ENCODE peak calls at places on chromosomes 11 and 22, in six cellular contexts. P is GF-D8; W is naive thymus-derived CD4-positive, alpha-beta T cell; B is NCI-H1436; T is CD4-positive, alpha-beta T cell; L is ecto neural progenitor cell. Y is an unnamed sample.

GRCh38 chr11:96095884-96096301 is 172.0 kb upstream of the MTMR2 start:
- DNase-seq in P (no peak), W (no peak), B (no peak), T (no peak), L (no peak), Y (no peak)

GRCh38 chr11:43518407-43519165 is 159.9 kb downstream of the TTC17 start:
- DNase-seq in P (no peak), W (no peak), B (no peak), T (no peak), L (no peak), Y (no peak)

GRCh38 chr11:128284634-128285033 is 302.7 kb downstream of the ETS1 start:
- DNase-seq in P (no peak), W (no peak), B (no peak), T (no peak), L (no peak), Y (no peak)

GRCh38 chr22:22812031-22812905 is 75.3 kb upstream of the IGLL5 start:
- DNase-seq in P (no peak), W (no peak), B (no peak), T (no peak), L (no peak), Y (no peak)

GRCh38 chr11:34806875-34807274 is 109.3 kb downstream of the APIP start:
- DNase-seq in P (peak; percentile 37), W (no peak), B (no peak), T (no peak), L (no peak), Y (no peak)

GRCh38 chr11:73185680-73186293 is 32.3 kb upstream of the P2RY2 start:
- DNase-seq in P (peak; percentile 44), W (no peak), B (no peak), T (no peak), L (no peak), Y (no peak)

GRCh38 chr22:23282089-23282501 is 101.8 kb downstream of the BCR start:
- DNase-seq in P (no peak), W (no peak), B (no peak), T (no peak), L (peak; percentile 52), Y (no peak)

GRCh38 chr11:130879836-130880235 is 36.4 kb downstream of the SNX19 start:
- DNase-seq in P (no peak), W (no peak), B (no peak), T (no peak), L (no peak), Y (no peak)

GRCh38 chr22:32309585-32310251 is 47.9 kb upstream of the RFPL3 start:
- DNase-seq in P (no peak), W (no peak), B (no peak), T (no peak), L (peak; percentile 39), Y (no peak)

GRCh38 chr22:36757608-36758220 is 18.2 kb downstream of the IFT27 start:
- DNase-seq in P (peak; percentile 43), W (peak; percentile 32), B (peak; percentile 64), T (peak; percentile 66), L (peak; percentile 87), Y (peak; percentile 10)

GRCh38 chr22:23904855-23905254 is 10.7 kb downstream of the MIF start:
- DNase-seq in P (no peak), W (no peak), B (no peak), T (no peak), L (no peak), Y (no peak)

GRCh38 chr11:130099356-130099755 is 29.7 kb downstream of the APLP2 start:
- DNase-seq in P (no peak), W (no peak), B (no peak), T (no peak), L (no peak), Y (no peak)

GRCh38 chr22:30192427-30192826 is 54.1 kb downstream of the LIF start:
- DNase-seq in P (no peak), W (no peak), B (no peak), T (no peak), L (no peak), Y (no peak)

GRCh38 chr22:45149671-45150070 is 14.1 kb upstream of the NUP50 start:
- DNase-seq in P (no peak), W (no peak), B (no peak), T (no peak), L (no peak), Y (no peak)

GRCh38 chr11:10674991-10675440 is 18.5 kb downstream of the IRAG1 start:
- DNase-seq in P (no peak), W (no peak), B (no peak), T (no peak), L (no peak), Y (no peak)

GRCh38 chr11:76293189-76293631 is 86.9 kb upstream of the WNT11 start:
- DNase-seq in P (no peak), W (no peak), B (no peak), T (no peak), L (no peak), Y (no peak)

GRCh38 chr22:47632646-47633045 is 870.2 kb downstream of the TBC1D22A start:
- DNase-seq in P (no peak), W (no peak), B (no peak), T (no peak), L (peak; percentile 25), Y (no peak)

GRCh38 chr11:64718084-64718779 is 4.8 kb downstream of the NRXN2 start:
- DNase-seq in P (no peak), W (no peak), B (no peak), T (no peak), L (no peak), Y (no peak)

GRCh38 chr11:85590848-85591483 is 36.2 kb downstream of the DLG2 start:
- DNase-seq in P (no peak), W (no peak), B (peak; percentile 45), T (no peak), L (no peak), Y (no peak)

GRCh38 chr11:134537296-134537695 is 125.3 kb upstream of the B3GAT1 start:
- DNase-seq in P (no peak), W (no peak), B (no peak), T (no peak), L (no peak), Y (no peak)

GRCh38 chr11:134498326-134499139 is 86.5 kb upstream of the B3GAT1 start:
- DNase-seq in P (no peak), W (no peak), B (no peak), T (no peak), L (no peak), Y (no peak)

GRCh38 chr11:65862941-65863888 is 3.0 kb downstream of the MUS81 start:
- DNase-seq in P (no peak), W (no peak), B (no peak), T (no peak), L (no peak), Y (no peak)

GRCh38 chr11:34302046-34302921 is 55.5 kb downstream of the ABTB2 start:
- DNase-seq in P (no peak), W (no peak), B (no peak), T (no peak), L (no peak), Y (no peak)

GRCh38 chr11:92838655-92839334 is 130.7 kb upstream of the MTNR1B start:
- DNase-seq in P (no peak), W (no peak), B (no peak), T (no peak), L (peak; percentile 61), Y (no peak)

GRCh38 chr22:27699676-27700075 is 101.9 kb downstream of the MN1 start:
- DNase-seq in P (no peak), W (no peak), B (no peak), T (no peak), L (no peak), Y (no peak)

GRCh38 chr11:66854729-66855211 is 2.1 kb upstream of the LRFN4 start:
- DNase-seq in P (no peak), W (no peak), B (no peak), T (no peak), L (no peak), Y (no peak)